ENCODE peak calls at places on chromosomes 3 and 15, in ten cellular contexts. M, P, J, U, O, T, W, Z, L and G are unnamed samples.

GRCh38 chr15:31974855-31975421 is 55.4 kb upstream of the CHRNA7 start:
- DNase-seq in W (peak; percentile 21), P (peak; percentile 35), M (no peak), T (no peak), U (no peak), O (no peak), L (no peak), J (peak; percentile 72), Z (no peak), G (no peak)

GRCh38 chr3:64163755-64164148 is 61.5 kb downstream of the PRICKLE2 start:
- DNase-seq in U (peak; percentile 76), L (no peak), M (no peak), W (peak; percentile 90), T (no peak), O (peak; percentile 73), J (no peak), Z (no peak), P (no peak), G (peak; percentile 22)

GRCh38 chr3:14598143-14598569 is 53.4 kb upstream of the CCDC174 start:
- DNase-seq in T (no peak), W (peak; percentile 58), U (no peak), M (no peak), L (no peak), O (no peak), P (peak; percentile 43), J (peak; percentile 62), Z (no peak), G (no peak)

GRCh38 chr3:66816110-66816761 is 181.9 kb upstream of the KBTBD8 start:
- DNase-seq in J (peak; percentile 30), M (no peak), Z (no peak), W (peak; percentile 77), U (no peak), O (peak; percentile 37), T (no peak), P (peak; percentile 2), L (no peak), G (no peak)

GRCh38 chr3:188197388-188197847 is 43.5 kb downstream of the LPP start:
- DNase-seq in U (no peak), L (no peak), T (peak; percentile 33), P (no peak), W (no peak), M (no peak), Z (no peak), J (no peak), O (no peak), G (peak; percentile 13)

GRCh38 chr3:108493862-108494261 is 16.5 kb downstream of the MYH15 start:
- DNase-seq in J (no peak), U (no peak), Z (no peak), W (no peak), P (peak; percentile 18), M (peak; percentile 47), L (no peak), T (peak; percentile 12), O (no peak), G (no peak)

GRCh38 chr15:99344639-99345038 is 93.4 kb downstream of the LRRC28 start:
- DNase-seq in O (no peak), J (no peak), T (no peak), L (no peak), Z (no peak), U (no peak), W (no peak), M (no peak), P (no peak), G (no peak)

GRCh38 chr3:172653004-172653403 is 57.9 kb downstream of the NCEH1 start:
- DNase-seq in T (no peak), Z (no peak), P (no peak), L (no peak), U (no peak), J (peak; percentile 46), W (no peak), M (no peak), O (no peak), G (no peak)

GRCh38 chr3:122564155-122564912 is at the start of the genes DTX3L and PARP9:
- DNase-seq in P (peak; percentile 83), U (no peak), T (peak; percentile 85), L (peak; percentile 80), Z (peak; percentile 92), O (no peak), M (peak; percentile 93), J (peak; percentile 37), W (peak; percentile 73), G (peak; percentile 82)

GRCh38 chr15:88202231-88202630 is 54.3 kb downstream of the NTRK3 start:
- DNase-seq in Z (peak; percentile 42), T (no peak), U (no peak), P (no peak), L (no peak), W (no peak), J (no peak), O (no peak), M (no peak), G (no peak)
- H3K4me3 ChIP-seq in Z (no peak overlapping the region), T (no peak overlapping the region), U (no peak overlapping the region), P (no peak overlapping the region), L (no peak overlapping the region), W (no peak overlapping the region), J (no peak overlapping the region), O (no peak overlapping the region), M (no peak overlapping the region), G (no peak overlapping the region)

DNA sequence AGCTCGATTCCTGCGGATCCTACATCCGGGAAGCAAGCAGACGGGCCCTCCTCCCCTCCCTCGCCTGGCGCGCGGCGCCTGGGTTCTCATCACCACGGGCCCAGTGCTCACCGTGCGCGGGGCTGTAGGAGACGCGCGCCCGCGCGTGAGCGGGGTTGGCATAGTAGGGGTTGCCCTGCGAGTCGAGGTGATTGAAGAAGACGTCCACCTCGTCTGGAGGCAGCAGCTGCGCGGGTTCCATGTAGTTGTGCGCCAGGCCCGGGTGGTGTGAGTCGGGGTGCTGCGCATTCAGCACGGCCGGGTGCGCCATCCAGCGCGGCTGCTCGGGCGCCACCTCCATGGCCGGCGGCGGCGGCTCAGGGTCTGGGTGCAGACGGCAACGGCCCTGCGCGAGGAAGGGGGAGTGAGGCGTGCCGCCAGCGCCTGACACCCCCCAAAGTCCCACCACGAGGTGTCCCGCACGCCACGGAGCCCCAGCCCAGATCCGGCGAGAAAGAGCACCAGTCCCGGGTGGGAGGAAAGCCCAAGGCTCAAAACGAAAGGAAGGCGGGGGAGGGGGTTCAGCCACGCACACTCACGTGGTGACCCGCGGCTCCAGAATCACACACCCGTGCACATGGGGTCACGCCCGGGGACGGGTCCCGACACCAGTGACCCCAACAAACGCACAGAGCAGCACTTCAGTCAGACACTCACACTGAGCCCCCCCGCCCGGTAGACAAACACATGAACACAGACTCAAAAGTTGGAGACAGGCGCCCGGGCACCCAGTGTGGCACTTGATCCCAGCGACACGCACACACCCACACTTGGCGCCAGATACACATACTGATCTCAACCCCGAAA is 6.1 kb downstream of the GATA2 start:
- DNase-seq in M (no peak), P (no peak), T (no peak), J (no peak), U (no peak), O (no peak), W (peak; percentile 49), Z (no peak), L (peak; percentile 28), G (no peak)
- H3K4me3 ChIP-seq in M (peak overlapping the region; percentile 29), P (peak overlapping the region; percentile 84), T (peak overlapping the region; percentile 75), J (peak overlapping the region; percentile 57), U (peak overlapping the region; percentile 49), O (peak overlapping the region; percentile 64), W (peak overlapping the region; percentile 84), Z (peak overlapping the region; percentile 62), L (peak overlapping the region; percentile 40), G (peak overlapping the region; percentile 60)

DNA sequence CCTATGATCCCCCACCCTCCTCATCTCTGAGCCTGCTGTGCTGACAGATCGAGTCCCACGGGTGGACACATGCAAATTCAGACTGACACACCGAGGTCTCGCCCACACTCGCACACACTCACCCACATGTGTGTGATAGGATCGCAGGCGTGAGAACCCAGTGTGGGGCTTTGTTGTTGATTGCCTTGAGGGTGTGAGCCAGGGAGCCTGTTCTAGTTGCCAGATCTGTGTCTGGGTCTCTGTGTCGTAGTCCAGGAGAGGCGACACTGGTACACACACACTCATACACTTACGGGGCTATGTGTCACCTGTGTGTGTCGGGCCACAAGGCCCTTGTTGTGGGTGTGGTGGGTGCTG is 2.0 kb downstream of the EPHB3 start:
- DNase-seq in O (no peak), T (no peak), L (no peak), P (no peak), M (no peak), U (no peak), Z (peak; percentile 47), W (no peak), J (no peak), G (no peak)
- H3K4me3 ChIP-seq in O (peak overlapping the region; percentile 63), T (peak overlapping the region; percentile 66), L (no peak overlapping the region), P (no peak overlapping the region), M (no peak overlapping the region), U (no peak overlapping the region), Z (no peak overlapping the region), W (no peak overlapping the region), J (peak overlapping the region; percentile 31), G (no peak overlapping the region)

GRCh38 chr3:183254816-183255730 is 2.0 kb downstream of the B3GNT5 start:
- DNase-seq in L (no peak), W (peak; percentile 38), P (no peak), Z (no peak), T (no peak), M (peak; percentile 70), J (no peak), U (no peak), O (no peak), G (no peak)

GRCh38 chr3:183252108-183252782 is 808 bp upstream of the B3GNT5 start:
- DNase-seq in M (no peak), O (no peak), P (no peak), L (no peak), Z (no peak), W (no peak), J (no peak), T (no peak), U (no peak), G (no peak)

GRCh38 chr3:183253961-183254815 is 1.1 kb downstream of the B3GNT5 start:
- DNase-seq in U (no peak), W (peak; percentile 46), L (peak; percentile 44), P (no peak), O (no peak), J (no peak), Z (peak; percentile 60), T (peak; percentile 46), M (no peak), G (peak; percentile 7)

GRCh38 chr3:183252973-183253363 is at the start of gene B3GNT5:
- DNase-seq in M (peak; percentile 92), P (no peak), U (no peak), T (peak; percentile 21), O (no peak), L (peak; percentile 73), W (no peak), Z (no peak), J (no peak), G (no peak)

DNA sequence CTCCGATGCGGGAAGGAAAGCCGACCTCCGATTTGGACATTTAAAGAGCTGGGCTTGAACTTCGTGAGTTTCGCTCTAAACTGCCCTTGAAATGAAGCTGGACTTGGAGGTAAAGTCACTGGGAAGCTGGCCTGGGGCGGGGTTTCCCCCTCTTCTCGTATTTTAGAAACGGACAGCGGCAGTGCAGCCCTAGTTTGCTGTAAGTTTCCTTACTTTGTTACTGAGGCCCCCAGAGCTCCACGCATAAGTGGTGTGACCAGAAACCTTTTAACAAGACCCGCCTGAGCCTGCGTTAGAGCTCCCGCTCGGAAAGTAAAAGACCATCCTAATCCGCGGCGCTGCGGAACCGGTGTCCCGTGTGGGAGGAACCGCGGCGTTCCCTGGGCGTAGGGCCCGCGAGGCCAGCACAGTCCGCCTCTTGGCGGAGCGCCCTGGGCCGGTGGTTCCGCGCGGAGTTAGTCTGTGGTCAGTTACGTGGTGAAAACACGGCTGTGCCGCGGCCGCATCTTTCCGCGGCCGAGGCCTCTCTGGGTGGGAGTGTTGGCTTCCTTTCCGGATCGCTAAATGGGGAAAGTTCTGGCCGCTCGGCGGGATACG is 409 bp downstream of the B3GNT5 start:
- DNase-seq in P (no peak), O (no peak), W (peak; percentile 77), J (no peak), M (peak; percentile 68), U (no peak), T (peak; percentile 81), L (peak; percentile 67), Z (peak; percentile 86), G (peak; percentile 22)
- H3K4me3 ChIP-seq in P (peak overlapping the region; percentile 70), O (peak overlapping the region; percentile 79), W (peak overlapping the region; percentile 81), J (peak overlapping the region; percentile 83), M (peak overlapping the region; percentile 80), U (peak overlapping the region; percentile 94), T (peak overlapping the region; percentile 92), L (peak overlapping the region; percentile 31), Z (peak overlapping the region; percentile 62), G (peak overlapping the region; percentile 62)